ENCODE peak calls at places on chromosomes 12 and 14, in seven cellular contexts. D is tibial nerve, L is hepatocyte, J is heart right ventricle, I is iPS DF 6.9, O is endothelial cell of umbilical vein, Q is A549. Y is an unnamed sample.

GRCh38 chr14:37641117-37641516 is 45.7 kb downstream of the TTC6 start:
- DNase-seq in D (no peak), L (no peak), J (no peak), I (no peak), O (no peak), Q (peak; percentile 16), Y (no peak)

GRCh38 chr12:105076913-105077312 is 7.3 kb downstream of the ALDH1L2 start:
- DNase-seq in D (no peak), L (no peak), J (no peak), I (no peak), O (no peak), Q (no peak), Y (no peak)

GRCh38 chr12:26748412-26748740 is 84.6 kb downstream of the ITPR2 start:
- DNase-seq in D (no peak), L (no peak), J (no peak), I (no peak), O (no peak), Q (no peak), Y (no peak)

GRCh38 chr14:100825691-100826331 is at the start of gene MEG3:
- DNase-seq in D (peak; percentile 19), L (no peak), J (peak; percentile 28), I (no peak), O (peak; percentile 80), Q (peak; percentile 51), Y (peak; percentile 8)

GRCh38 chr12:47079894-47080724 is at the start of gene AMIGO2:
- DNase-seq in D (peak; percentile 14), L (peak; percentile 67), J (peak; percentile 75), I (no peak), O (peak; percentile 91), Q (peak; percentile 95), Y (no peak)

GRCh38 chr14:37397941-37398215 is 197.2 kb downstream of the FOXA1 start:
- DNase-seq in D (no peak), L (no peak), J (no peak), I (no peak), O (no peak), Q (no peak), Y (no peak)

GRCh38 chr12:4826909-4827308 is 82.8 kb upstream of the KCNA1 start:
- DNase-seq in D (no peak), L (no peak), J (no peak), I (no peak), O (no peak), Q (no peak), Y (no peak)

GRCh38 chr12:15534322-15534721 is 212.0 kb downstream of the PTPRO start:
- DNase-seq in D (no peak), L (no peak), J (no peak), I (no peak), O (no peak), Q (no peak), Y (no peak)

GRCh38 chr12:78119351-78119918 is 288.7 kb downstream of the NAV3 start:
- DNase-seq in D (no peak), L (no peak), J (no peak), I (no peak), O (no peak), Q (no peak), Y (no peak)

GRCh38 chr14:31208546-31209424 is 1.2 kb upstream of the HECTD1 start:
- DNase-seq in D (no peak), L (no peak), J (no peak), I (no peak), O (no peak), Q (no peak), Y (no peak)

GRCh38 chr12:6883683-6884082 is 10.6 kb upstream of the SPSB2 start:
- DNase-seq in D (no peak), L (no peak), J (no peak), I (no peak), O (no peak), Q (no peak), Y (no peak)

GRCh38 chr14:81435578-81436295 is 35.6 kb upstream of the STON2 start:
- DNase-seq in D (no peak), L (peak; percentile 82), J (peak; percentile 31), I (no peak), O (peak; percentile 29), Q (peak; percentile 26), Y (no peak)

GRCh38 chr12:109592195-109592904 is 18.8 kb downstream of the MVK start:
- DNase-seq in D (no peak), L (no peak), J (peak; percentile 55), I (no peak), O (no peak), Q (no peak), Y (no peak)

GRCh38 chr12:109595321-109595902 is 21.8 kb downstream of the MVK start:
- DNase-seq in D (no peak), L (no peak), J (no peak), I (no peak), O (no peak), Q (no peak), Y (no peak)

GRCh38 chr12:109596418-109597244 is 23.0 kb downstream of the MVK start:
- DNase-seq in D (no peak), L (no peak), J (no peak), I (no peak), O (no peak), Q (no peak), Y (no peak)

GRCh38 chr12:109592905-109593272 is 19.3 kb downstream of the MVK start:
- DNase-seq in D (no peak), L (no peak), J (no peak), I (no peak), O (no peak), Q (no peak), Y (no peak)

DNA sequence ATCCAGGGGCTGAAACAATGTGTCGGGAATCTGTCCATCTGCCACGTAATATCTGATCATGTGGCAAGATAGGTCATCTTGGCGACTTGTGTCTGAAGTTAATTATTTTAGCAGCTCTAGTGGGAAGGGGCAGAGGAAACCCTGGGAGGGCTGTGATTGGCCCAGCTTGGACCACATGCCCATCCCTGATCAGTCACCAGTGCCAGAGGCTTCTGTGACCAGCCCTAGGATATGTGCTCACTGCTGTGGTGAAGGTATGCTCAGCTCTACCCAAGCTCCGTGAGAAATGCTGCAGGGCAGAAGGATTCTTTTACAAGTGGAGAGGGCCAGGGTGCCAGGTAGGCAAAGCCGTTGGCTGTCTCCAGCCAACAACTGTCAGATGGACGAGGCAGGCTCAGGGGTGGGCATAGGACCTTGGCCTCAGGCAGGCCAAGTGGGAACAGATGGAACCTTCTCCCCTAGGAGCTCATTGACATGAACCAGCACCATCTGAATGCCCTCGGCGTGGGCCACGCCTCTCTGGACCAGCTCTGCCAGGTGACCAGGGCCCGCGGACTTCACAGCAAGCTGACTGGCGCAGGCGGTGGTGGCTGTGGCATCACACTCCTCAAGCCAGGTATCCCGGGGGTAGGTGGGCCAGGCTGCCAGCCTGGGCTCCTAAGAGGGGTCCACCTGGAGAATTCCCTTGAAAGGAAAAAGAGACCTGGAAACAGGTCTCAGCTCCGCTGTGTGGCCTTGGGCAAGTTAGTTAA is 21.1 kb downstream of the MVK start:
- DNase-seq in D (no peak), L (no peak), J (no peak), I (no peak), O (no peak), Q (no peak), Y (no peak)
- H3K27ac ChIP-seq in D (no peak overlapping the region), L (no peak overlapping the region), J (no peak overlapping the region), I (no peak overlapping the region), O (no peak overlapping the region), Q (no peak overlapping the region), Y (no peak overlapping the region)

GRCh38 chr12:97465012-97465345 is 2.4 kb downstream of the RMST start:
- DNase-seq in D (no peak), L (no peak), J (no peak), I (peak; percentile 79), O (no peak), Q (no peak), Y (no peak)

DNA sequence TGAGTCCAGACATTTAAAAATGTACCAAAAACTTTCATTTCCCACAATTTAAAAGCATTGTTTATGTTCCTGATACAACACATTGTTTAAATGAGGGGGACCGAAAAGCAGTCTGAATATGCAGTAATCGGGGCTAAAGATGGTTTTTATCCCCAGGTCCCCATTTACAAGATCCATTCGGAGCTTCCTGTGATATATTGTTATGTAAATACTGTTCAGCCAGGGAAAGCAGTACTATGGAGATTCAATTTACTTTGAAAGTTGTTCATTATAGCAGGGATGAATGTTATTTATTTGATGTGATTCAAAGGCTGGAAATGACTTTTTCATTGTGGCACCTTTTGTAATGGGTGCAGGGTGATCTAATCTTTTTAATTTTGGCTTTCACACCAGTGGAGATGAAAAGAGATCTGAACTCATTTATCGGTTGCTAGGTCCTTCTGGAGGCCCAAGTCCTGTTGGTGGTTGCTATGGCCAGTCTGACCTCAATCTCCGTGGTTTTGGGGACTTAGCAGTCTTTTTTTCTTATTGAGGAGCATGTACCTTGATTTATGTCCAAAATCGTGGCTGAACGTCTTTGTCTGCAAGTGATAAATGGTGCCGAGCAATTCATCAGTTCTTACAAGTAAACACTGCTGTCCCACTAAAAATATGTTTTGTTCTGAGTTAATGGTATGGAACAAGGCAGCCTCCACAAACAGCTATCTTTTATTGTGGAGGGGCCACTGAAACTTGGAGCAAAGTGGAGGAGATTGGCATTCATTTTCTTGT is 1.8 kb downstream of the RMST start:
- DNase-seq in D (no peak), L (no peak), J (no peak), I (peak; percentile 41), O (no peak), Q (no peak), Y (no peak)
- H3K27ac ChIP-seq in D (no peak overlapping the region), L (no peak overlapping the region), J (peak overlapping the region; percentile 30), I (peak overlapping the region; percentile 96), O (no peak overlapping the region), Q (no peak overlapping the region), Y (peak overlapping the region; percentile 53)

GRCh38 chr14:103123634-103124500 is 606 bp downstream of the TNFAIP2 start:
- DNase-seq in D (peak; percentile 54), L (peak; percentile 60), J (peak; percentile 51), I (no peak), O (peak; percentile 49), Q (peak; percentile 70), Y (no peak)
- H3K27ac ChIP-seq in D (peak overlapping the region; percentile 81), L (no peak overlapping the region), J (peak overlapping the region; percentile 99), I (no peak overlapping the region), O (no peak overlapping the region), Q (peak overlapping the region; percentile 98), Y (peak overlapping the region; percentile 18)

GRCh38 chr12:1970331-1970900 is 33.8 kb downstream of the DCP1B start:
- DNase-seq in D (no peak), L (no peak), J (peak; percentile 40), I (no peak), O (no peak), Q (no peak), Y (no peak)

GRCh38 chr12:1974812-1975211 is 29.4 kb downstream of the DCP1B start:
- DNase-seq in D (no peak), L (no peak), J (no peak), I (no peak), O (no peak), Q (no peak), Y (no peak)

GRCh38 chr12:1972260-1972659 is 32.0 kb downstream of the DCP1B start:
- DNase-seq in D (no peak), L (no peak), J (no peak), I (no peak), O (no peak), Q (no peak), Y (no peak)

GRCh38 chr12:1977109-1977508 is 27.1 kb downstream of the DCP1B start:
- DNase-seq in D (no peak), L (peak; percentile 20), J (no peak), I (no peak), O (no peak), Q (no peak), Y (no peak)

DNA sequence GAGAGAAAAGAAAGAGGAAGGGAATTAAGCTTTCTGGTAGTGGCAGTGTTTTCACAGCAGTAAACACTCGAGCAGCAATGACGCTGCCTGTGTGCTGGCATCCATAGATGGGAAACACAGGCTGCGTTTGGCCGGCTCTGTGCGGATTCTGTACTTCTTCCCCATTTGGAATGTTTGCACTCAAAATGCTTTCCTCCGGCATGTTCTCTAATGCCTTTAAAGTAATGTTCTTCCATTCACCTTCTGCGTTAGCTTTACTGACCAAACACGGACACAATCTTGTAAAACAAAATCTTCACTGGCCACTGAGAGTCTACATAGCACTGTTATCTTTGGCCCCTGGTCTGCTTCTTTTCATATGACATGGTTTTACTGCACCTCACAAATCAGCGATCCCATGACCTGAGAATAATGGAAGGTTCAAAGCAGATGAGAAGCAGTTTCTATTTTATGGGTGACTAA is 31.4 kb downstream of the DCP1B start:
- DNase-seq in D (peak; percentile 46), L (peak; percentile 54), J (peak; percentile 44), I (no peak), O (peak; percentile 65), Q (no peak), Y (no peak)
- H3K27ac ChIP-seq in D (peak overlapping the region; percentile 48), L (peak overlapping the region; percentile 87), J (peak overlapping the region; percentile 77), I (no peak overlapping the region), O (no peak overlapping the region), Q (no peak overlapping the region), Y (peak overlapping the region; percentile 55)